ENCODE peak calls at places on chromosomes 5 and 9, in ten cellular contexts. K is T1000; F is MCF 10A; O is left lobe of liver; L is A172; E is left lung; S is C1 segment of cervical spinal cord; P is astrocyte; V is brain microvascular endothelial cell; R is activated CD4-positive, alpha-beta T cell treated with anti-CD3 and anti-CD28 coated beads, Interleukin-2, amount 50 U/mL, for 1 hour. D is an unnamed sample.

GRCh38 chr9:82354260-82354659 is 365.7 kb downstream of the SPATA31D1 start:
- DNase-seq in K (peak; percentile 51), F (peak; percentile 89), O (no peak), L (peak; percentile 78), E (no peak), S (no peak), P (peak; percentile 96), V (peak; percentile 87), R (no peak), D (no peak)

GRCh38 chr9:87875839-87876545 is 6.7 kb upstream of the SPATA31E1 start:
- DNase-seq in K (no peak), F (no peak), O (no peak), L (no peak), E (no peak), S (no peak), P (no peak), V (no peak), R (no peak), D (no peak)

GRCh38 chr9:110440161-110440560 is 102.5 kb upstream of the TXNDC8 start:
- DNase-seq in K (no peak), F (peak; percentile 67), O (no peak), L (peak; percentile 25), E (no peak), S (no peak), P (peak; percentile 93), V (peak; percentile 78), R (no peak), D (no peak)

GRCh38 chr5:11398728-11399127 is 505.5 kb downstream of the CTNND2 start:
- DNase-seq in K (no peak), F (no peak), O (no peak), L (no peak), E (no peak), S (no peak), P (no peak), V (no peak), R (no peak), D (no peak)

GRCh38 chr9:90808890-90809685 is 7.5 kb downstream of the SYK start:
- DNase-seq in K (no peak), F (no peak), O (no peak), L (no peak), E (peak; percentile 79), S (no peak), P (no peak), V (no peak), R (no peak), D (no peak)

GRCh38 chr5:170937072-170937471 is 75.3 kb downstream of the RANBP17 start:
- DNase-seq in K (no peak), F (no peak), O (no peak), L (no peak), E (no peak), S (no peak), P (no peak), V (no peak), R (no peak), D (no peak)

GRCh38 chr5:96530901-96531300 is 97.9 kb upstream of the PCSK1 start:
- DNase-seq in K (no peak), F (no peak), O (no peak), L (no peak), E (no peak), S (no peak), P (no peak), V (no peak), R (no peak), D (no peak)

GRCh38 chr5:86709157-86709881 is 91.6 kb downstream of the COX7C start:
- DNase-seq in K (no peak), F (no peak), O (no peak), L (no peak), E (no peak), S (no peak), P (no peak), V (no peak), R (no peak), D (no peak)

D was measured in NAMALWA.